ENCODE peak calls at places on chromosome 12, in seven cellular contexts. One of them, this sample, is unnamed.

GRCh38 chr12:84408936-84409335 is 503.7 kb downstream of the SLC6A15 start:
- DNase-seq in bronchial epithelial cell: no peak
- DNase-seq in kidney glomerular epithelial cell: no peak
- DNase-seq in activated naive CD4-positive, alpha-beta T cell treated with anti-CD3 and anti-CD28 coated beads, Interleukin-2, amount 50 U/mL, for 16 hours: no peak
- DNase-seq in CD8-positive, alpha-beta T cell: no peak
- DNase-seq in body of pancreas: no peak
- DNase-seq in Peyer's patch: no peak
- DNase-seq in this sample: no peak

GRCh38 chr12:18720690-18721089 is 17.1 kb downstream of the PLCZ1 start:
- DNase-seq in bronchial epithelial cell: no peak
- DNase-seq in kidney glomerular epithelial cell: no peak
- DNase-seq in activated naive CD4-positive, alpha-beta T cell treated with anti-CD3 and anti-CD28 coated beads, Interleukin-2, amount 50 U/mL, for 16 hours: no peak
- DNase-seq in CD8-positive, alpha-beta T cell: no peak
- DNase-seq in body of pancreas: no peak
- DNase-seq in Peyer's patch: no peak
- DNase-seq in this sample: no peak

GRCh38 chr12:52634266-52635056 is 16.1 kb upstream of the KRT73 start:
- DNase-seq in bronchial epithelial cell: no peak
- DNase-seq in kidney glomerular epithelial cell: no peak
- DNase-seq in activated naive CD4-positive, alpha-beta T cell treated with anti-CD3 and anti-CD28 coated beads, Interleukin-2, amount 50 U/mL, for 16 hours: no peak
- DNase-seq in CD8-positive, alpha-beta T cell: peak
- DNase-seq in body of pancreas: peak
- DNase-seq in Peyer's patch: no peak
- DNase-seq in this sample: no peak

GRCh38 chr12:27577688-27578087 is 53.7 kb downstream of the PPFIBP1 start:
- DNase-seq in bronchial epithelial cell: no peak
- DNase-seq in kidney glomerular epithelial cell: no peak
- DNase-seq in activated naive CD4-positive, alpha-beta T cell treated with anti-CD3 and anti-CD28 coated beads, Interleukin-2, amount 50 U/mL, for 16 hours: no peak
- DNase-seq in CD8-positive, alpha-beta T cell: no peak
- DNase-seq in body of pancreas: no peak
- DNase-seq in Peyer's patch: no peak
- DNase-seq in this sample: no peak

GRCh38 chr12:128787827-128788226 is 35.9 kb downstream of the SLC15A4 start:
- DNase-seq in bronchial epithelial cell: no peak
- DNase-seq in kidney glomerular epithelial cell: no peak
- DNase-seq in activated naive CD4-positive, alpha-beta T cell treated with anti-CD3 and anti-CD28 coated beads, Interleukin-2, amount 50 U/mL, for 16 hours: no peak
- DNase-seq in CD8-positive, alpha-beta T cell: no peak
- DNase-seq in body of pancreas: no peak
- DNase-seq in Peyer's patch: no peak
- DNase-seq in this sample: no peak

GRCh38 chr12:116368196-116369194 is 91.0 kb upstream of the MED13L start:
- DNase-seq in bronchial epithelial cell: no peak
- DNase-seq in kidney glomerular epithelial cell: peak
- DNase-seq in activated naive CD4-positive, alpha-beta T cell treated with anti-CD3 and anti-CD28 coated beads, Interleukin-2, amount 50 U/mL, for 16 hours: no peak
- DNase-seq in CD8-positive, alpha-beta T cell: no peak
- DNase-seq in body of pancreas: peak
- DNase-seq in Peyer's patch: peak
- DNase-seq in this sample: no peak

GRCh38 chr12:57454566-57455373 is at the start of gene INHBE:
- DNase-seq in bronchial epithelial cell: no peak
- DNase-seq in kidney glomerular epithelial cell: peak
- DNase-seq in activated naive CD4-positive, alpha-beta T cell treated with anti-CD3 and anti-CD28 coated beads, Interleukin-2, amount 50 U/mL, for 16 hours: no peak
- DNase-seq in CD8-positive, alpha-beta T cell: no peak
- DNase-seq in body of pancreas: no peak
- DNase-seq in Peyer's patch: no peak
- DNase-seq in this sample: no peak

GRCh38 chr12:45726594-45727300 is 2.8 kb upstream of the ARID2 start:
- DNase-seq in bronchial epithelial cell: peak
- DNase-seq in kidney glomerular epithelial cell: no peak
- DNase-seq in activated naive CD4-positive, alpha-beta T cell treated with anti-CD3 and anti-CD28 coated beads, Interleukin-2, amount 50 U/mL, for 16 hours: peak
- DNase-seq in CD8-positive, alpha-beta T cell: no peak
- DNase-seq in body of pancreas: peak
- DNase-seq in Peyer's patch: peak
- DNase-seq in this sample: no peak

GRCh38 chr12:23005387-23005786 is 380.4 kb downstream of the ETNK1 start:
- DNase-seq in bronchial epithelial cell: no peak
- DNase-seq in kidney glomerular epithelial cell: no peak
- DNase-seq in activated naive CD4-positive, alpha-beta T cell treated with anti-CD3 and anti-CD28 coated beads, Interleukin-2, amount 50 U/mL, for 16 hours: no peak
- DNase-seq in CD8-positive, alpha-beta T cell: no peak
- DNase-seq in body of pancreas: no peak
- DNase-seq in Peyer's patch: no peak
- DNase-seq in this sample: no peak

GRCh38 chr12:25825494-25825893 is 133.0 kb upstream of the RASSF8 start:
- DNase-seq in bronchial epithelial cell: no peak
- DNase-seq in kidney glomerular epithelial cell: no peak
- DNase-seq in activated naive CD4-positive, alpha-beta T cell treated with anti-CD3 and anti-CD28 coated beads, Interleukin-2, amount 50 U/mL, for 16 hours: no peak
- DNase-seq in CD8-positive, alpha-beta T cell: no peak
- DNase-seq in body of pancreas: no peak
- DNase-seq in Peyer's patch: no peak
- DNase-seq in this sample: no peak

GRCh38 chr12:45598761-45599160 is 130.7 kb upstream of the ARID2 start:
- DNase-seq in bronchial epithelial cell: peak
- DNase-seq in kidney glomerular epithelial cell: no peak
- DNase-seq in activated naive CD4-positive, alpha-beta T cell treated with anti-CD3 and anti-CD28 coated beads, Interleukin-2, amount 50 U/mL, for 16 hours: no peak
- DNase-seq in CD8-positive, alpha-beta T cell: no peak
- DNase-seq in body of pancreas: no peak
- DNase-seq in Peyer's patch: no peak
- DNase-seq in this sample: no peak

GRCh38 chr12:82650627-82651337 is 35.9 kb upstream of the TMTC2 start:
- DNase-seq in bronchial epithelial cell: peak
- DNase-seq in kidney glomerular epithelial cell: peak
- DNase-seq in activated naive CD4-positive, alpha-beta T cell treated with anti-CD3 and anti-CD28 coated beads, Interleukin-2, amount 50 U/mL, for 16 hours: no peak
- DNase-seq in CD8-positive, alpha-beta T cell: no peak
- DNase-seq in body of pancreas: no peak
- DNase-seq in Peyer's patch: peak
- DNase-seq in this sample: no peak

GRCh38 chr12:122886851-122887816 is 8.8 kb downstream of the VPS37B start:
- DNase-seq in bronchial epithelial cell: peak
- DNase-seq in kidney glomerular epithelial cell: peak
- DNase-seq in activated naive CD4-positive, alpha-beta T cell treated with anti-CD3 and anti-CD28 coated beads, Interleukin-2, amount 50 U/mL, for 16 hours: peak
- DNase-seq in CD8-positive, alpha-beta T cell: no peak
- DNase-seq in body of pancreas: peak
- DNase-seq in Peyer's patch: no peak
- DNase-seq in this sample: peak

GRCh38 chr12:48820406-48820805 is 2.1 kb downstream of the CACNB3 start:
- DNase-seq in bronchial epithelial cell: no peak
- DNase-seq in kidney glomerular epithelial cell: no peak
- DNase-seq in activated naive CD4-positive, alpha-beta T cell treated with anti-CD3 and anti-CD28 coated beads, Interleukin-2, amount 50 U/mL, for 16 hours: no peak
- DNase-seq in CD8-positive, alpha-beta T cell: no peak
- DNase-seq in body of pancreas: no peak
- DNase-seq in Peyer's patch: no peak
- DNase-seq in this sample: no peak

GRCh38 chr12:98227162-98227561 is 288.2 kb upstream of the TMPO start:
- DNase-seq in bronchial epithelial cell: peak
- DNase-seq in kidney glomerular epithelial cell: no peak
- DNase-seq in activated naive CD4-positive, alpha-beta T cell treated with anti-CD3 and anti-CD28 coated beads, Interleukin-2, amount 50 U/mL, for 16 hours: no peak
- DNase-seq in CD8-positive, alpha-beta T cell: no peak
- DNase-seq in body of pancreas: no peak
- DNase-seq in Peyer's patch: no peak
- DNase-seq in this sample: no peak

GRCh38 chr12:46661161-46661845 is 164.5 kb downstream of the SLC38A4 start:
- DNase-seq in bronchial epithelial cell: peak
- DNase-seq in kidney glomerular epithelial cell: peak
- DNase-seq in activated naive CD4-positive, alpha-beta T cell treated with anti-CD3 and anti-CD28 coated beads, Interleukin-2, amount 50 U/mL, for 16 hours: no peak
- DNase-seq in CD8-positive, alpha-beta T cell: no peak
- DNase-seq in body of pancreas: peak
- DNase-seq in Peyer's patch: no peak
- DNase-seq in this sample: peak

GRCh38 chr12:47772094-47772660 is 861 bp upstream of the SLC48A1 start:
- DNase-seq in bronchial epithelial cell: no peak
- DNase-seq in kidney glomerular epithelial cell: no peak
- DNase-seq in activated naive CD4-positive, alpha-beta T cell treated with anti-CD3 and anti-CD28 coated beads, Interleukin-2, amount 50 U/mL, for 16 hours: no peak
- DNase-seq in CD8-positive, alpha-beta T cell: no peak
- DNase-seq in body of pancreas: no peak
- DNase-seq in Peyer's patch: no peak
- DNase-seq in this sample: no peak

GRCh38 chr12:130460611-130461478 is 123.2 kb downstream of the PIWIL1 start:
- DNase-seq in bronchial epithelial cell: no peak
- DNase-seq in kidney glomerular epithelial cell: no peak
- DNase-seq in activated naive CD4-positive, alpha-beta T cell treated with anti-CD3 and anti-CD28 coated beads, Interleukin-2, amount 50 U/mL, for 16 hours: no peak
- DNase-seq in CD8-positive, alpha-beta T cell: no peak
- DNase-seq in body of pancreas: no peak
- DNase-seq in Peyer's patch: no peak
- DNase-seq in this sample: no peak

GRCh38 chr12:95104919-95105452 is 31.6 kb upstream of the NR2C1 start:
- DNase-seq in bronchial epithelial cell: no peak
- DNase-seq in kidney glomerular epithelial cell: no peak
- DNase-seq in activated naive CD4-positive, alpha-beta T cell treated with anti-CD3 and anti-CD28 coated beads, Interleukin-2, amount 50 U/mL, for 16 hours: no peak
- DNase-seq in CD8-positive, alpha-beta T cell: no peak
- DNase-seq in body of pancreas: no peak
- DNase-seq in Peyer's patch: no peak
- DNase-seq in this sample: no peak

GRCh38 chr12:106032141-106032925 is 106.4 kb downstream of the NUAK1 start:
- DNase-seq in bronchial epithelial cell: peak
- DNase-seq in kidney glomerular epithelial cell: no peak
- DNase-seq in activated naive CD4-positive, alpha-beta T cell treated with anti-CD3 and anti-CD28 coated beads, Interleukin-2, amount 50 U/mL, for 16 hours: no peak
- DNase-seq in CD8-positive, alpha-beta T cell: no peak
- DNase-seq in body of pancreas: no peak
- DNase-seq in Peyer's patch: no peak
- DNase-seq in this sample: no peak

GRCh38 chr12:68759852-68760251 is 13.9 kb downstream of the SLC35E3 start:
- DNase-seq in bronchial epithelial cell: no peak
- DNase-seq in kidney glomerular epithelial cell: no peak
- DNase-seq in activated naive CD4-positive, alpha-beta T cell treated with anti-CD3 and anti-CD28 coated beads, Interleukin-2, amount 50 U/mL, for 16 hours: no peak
- DNase-seq in CD8-positive, alpha-beta T cell: no peak
- DNase-seq in body of pancreas: no peak
- DNase-seq in Peyer's patch: no peak
- DNase-seq in this sample: no peak

GRCh38 chr12:59096246-59096645 is 175.9 kb upstream of the LRIG3 start:
- DNase-seq in bronchial epithelial cell: peak
- DNase-seq in kidney glomerular epithelial cell: no peak
- DNase-seq in activated naive CD4-positive, alpha-beta T cell treated with anti-CD3 and anti-CD28 coated beads, Interleukin-2, amount 50 U/mL, for 16 hours: no peak
- DNase-seq in CD8-positive, alpha-beta T cell: no peak
- DNase-seq in body of pancreas: no peak
- DNase-seq in Peyer's patch: no peak
- DNase-seq in this sample: no peak

GRCh38 chr12:70402597-70402996 is 36.5 kb downstream of the KCNMB4 start:
- DNase-seq in bronchial epithelial cell: peak
- DNase-seq in kidney glomerular epithelial cell: no peak
- DNase-seq in activated naive CD4-positive, alpha-beta T cell treated with anti-CD3 and anti-CD28 coated beads, Interleukin-2, amount 50 U/mL, for 16 hours: no peak
- DNase-seq in CD8-positive, alpha-beta T cell: no peak
- DNase-seq in body of pancreas: no peak
- DNase-seq in Peyer's patch: no peak
- DNase-seq in this sample: no peak

GRCh38 chr12:6836851-6837250 is 3.9 kb upstream of the GNB3 start:
- DNase-seq in bronchial epithelial cell: no peak
- DNase-seq in kidney glomerular epithelial cell: no peak
- DNase-seq in activated naive CD4-positive, alpha-beta T cell treated with anti-CD3 and anti-CD28 coated beads, Interleukin-2, amount 50 U/mL, for 16 hours: no peak
- DNase-seq in CD8-positive, alpha-beta T cell: no peak
- DNase-seq in body of pancreas: no peak
- DNase-seq in Peyer's patch: no peak
- DNase-seq in this sample: no peak

GRCh38 chr12:31591308-31591901 is 469 bp upstream of the DENND5B start:
- DNase-seq in bronchial epithelial cell: no peak
- DNase-seq in kidney glomerular epithelial cell: peak
- DNase-seq in activated naive CD4-positive, alpha-beta T cell treated with anti-CD3 and anti-CD28 coated beads, Interleukin-2, amount 50 U/mL, for 16 hours: no peak
- DNase-seq in CD8-positive, alpha-beta T cell: no peak
- DNase-seq in body of pancreas: peak
- DNase-seq in Peyer's patch: peak
- DNase-seq in this sample: no peak

GRCh38 chr12:54603173-54603814 is 14.8 kb upstream of the PPP1R1A start:
- DNase-seq in bronchial epithelial cell: peak
- DNase-seq in kidney glomerular epithelial cell: peak
- DNase-seq in activated naive CD4-positive, alpha-beta T cell treated with anti-CD3 and anti-CD28 coated beads, Interleukin-2, amount 50 U/mL, for 16 hours: peak
- DNase-seq in CD8-positive, alpha-beta T cell: peak
- DNase-seq in body of pancreas: peak
- DNase-seq in Peyer's patch: no peak
- DNase-seq in this sample: peak

GRCh38 chr12:752673-753400 is 458 bp downstream of the WNK1 start:
- DNase-seq in bronchial epithelial cell: no peak
- DNase-seq in kidney glomerular epithelial cell: no peak
- DNase-seq in activated naive CD4-positive, alpha-beta T cell treated with anti-CD3 and anti-CD28 coated beads, Interleukin-2, amount 50 U/mL, for 16 hours: peak
- DNase-seq in CD8-positive, alpha-beta T cell: peak
- DNase-seq in body of pancreas: peak
- DNase-seq in Peyer's patch: peak
- DNase-seq in this sample: no peak

GRCh38 chr12:85280138-85280983 is at the start of gene ALX1:
- DNase-seq in bronchial epithelial cell: peak
- DNase-seq in kidney glomerular epithelial cell: no peak
- DNase-seq in activated naive CD4-positive, alpha-beta T cell treated with anti-CD3 and anti-CD28 coated beads, Interleukin-2, amount 50 U/mL, for 16 hours: no peak
- DNase-seq in CD8-positive, alpha-beta T cell: no peak
- DNase-seq in body of pancreas: no peak
- DNase-seq in Peyer's patch: peak
- DNase-seq in this sample: peak

GRCh38 chr12:112992541-112993398 is 14.5 kb downstream of the OAS2 start:
- DNase-seq in bronchial epithelial cell: peak
- DNase-seq in kidney glomerular epithelial cell: peak
- DNase-seq in activated naive CD4-positive, alpha-beta T cell treated with anti-CD3 and anti-CD28 coated beads, Interleukin-2, amount 50 U/mL, for 16 hours: peak
- DNase-seq in CD8-positive, alpha-beta T cell: peak
- DNase-seq in body of pancreas: peak
- DNase-seq in Peyer's patch: no peak
- DNase-seq in this sample: peak

GRCh38 chr12:32895688-32896437 is 714 bp downstream of the PKP2 start:
- DNase-seq in bronchial epithelial cell: peak
- DNase-seq in kidney glomerular epithelial cell: no peak
- DNase-seq in activated naive CD4-positive, alpha-beta T cell treated with anti-CD3 and anti-CD28 coated beads, Interleukin-2, amount 50 U/mL, for 16 hours: no peak
- DNase-seq in CD8-positive, alpha-beta T cell: no peak
- DNase-seq in body of pancreas: peak
- DNase-seq in Peyer's patch: peak
- DNase-seq in this sample: no peak

GRCh38 chr12:32548691-32549412 is 130.2 kb upstream of the DNM1L start:
- DNase-seq in bronchial epithelial cell: no peak
- DNase-seq in kidney glomerular epithelial cell: no peak
- DNase-seq in activated naive CD4-positive, alpha-beta T cell treated with anti-CD3 and anti-CD28 coated beads, Interleukin-2, amount 50 U/mL, for 16 hours: no peak
- DNase-seq in CD8-positive, alpha-beta T cell: no peak
- DNase-seq in body of pancreas: peak
- DNase-seq in Peyer's patch: no peak
- DNase-seq in this sample: no peak

GRCh38 chr12:21925296-21925913 is 15.8 kb downstream of the ABCC9 start:
- DNase-seq in bronchial epithelial cell: no peak
- DNase-seq in kidney glomerular epithelial cell: no peak
- DNase-seq in activated naive CD4-positive, alpha-beta T cell treated with anti-CD3 and anti-CD28 coated beads, Interleukin-2, amount 50 U/mL, for 16 hours: no peak
- DNase-seq in CD8-positive, alpha-beta T cell: no peak
- DNase-seq in body of pancreas: no peak
- DNase-seq in Peyer's patch: no peak
- DNase-seq in this sample: no peak

GRCh38 chr12:124779161-124780141 is 84.2 kb downstream of the SCARB1 start:
- DNase-seq in bronchial epithelial cell: no peak
- DNase-seq in kidney glomerular epithelial cell: no peak
- DNase-seq in activated naive CD4-positive, alpha-beta T cell treated with anti-CD3 and anti-CD28 coated beads, Interleukin-2, amount 50 U/mL, for 16 hours: no peak
- DNase-seq in CD8-positive, alpha-beta T cell: no peak
- DNase-seq in body of pancreas: no peak
- DNase-seq in Peyer's patch: no peak
- DNase-seq in this sample: no peak

GRCh38 chr12:93857279-93857894 is 180.2 kb downstream of the CRADD start:
- DNase-seq in bronchial epithelial cell: peak
- DNase-seq in kidney glomerular epithelial cell: no peak
- DNase-seq in activated naive CD4-positive, alpha-beta T cell treated with anti-CD3 and anti-CD28 coated beads, Interleukin-2, amount 50 U/mL, for 16 hours: no peak
- DNase-seq in CD8-positive, alpha-beta T cell: no peak
- DNase-seq in body of pancreas: no peak
- DNase-seq in Peyer's patch: no peak
- DNase-seq in this sample: no peak

This sample was measured in NCI-H2227 treated with DMSO at 0.1 percent for 48 hours.